ENCODE peak calls at places on chromosomes 13 and 19, in nine cellular contexts. One of them, this sample, is unnamed.

GRCh38 chr19:30711296-30711695 is 339.1 kb downstream of the ZNF536 start:
- DNase-seq in heart right ventricle: no peak
- DNase-seq in keratinocyte: no peak
- DNase-seq in AG04450: no peak
- DNase-seq in neural progenitor cell: peak; percentile 52
- DNase-seq in body of pancreas: no peak
- DNase-seq in mammary epithelial cell: no peak
- DNase-seq in Panc1: no peak
- DNase-seq in psoas muscle: no peak
- DNase-seq in this sample: no peak

GRCh38 chr19:37959665-37960114 is 52.7 kb downstream of the SIPA1L3 start:
- DNase-seq in Panc1: no peak
- DNase-seq in AG04450: no peak
- DNase-seq in neural progenitor cell: no peak
- DNase-seq in psoas muscle: no peak
- DNase-seq in body of pancreas: no peak
- DNase-seq in heart right ventricle: no peak
- DNase-seq in mammary epithelial cell: no peak
- DNase-seq in keratinocyte: no peak
- DNase-seq in this sample: no peak

GRCh38 chr19:7391218-7391670 is 42.5 kb downstream of the ARHGEF18 start:
- DNase-seq in Panc1: peak; percentile 88
- DNase-seq in heart right ventricle: no peak
- DNase-seq in AG04450: no peak
- DNase-seq in neural progenitor cell: no peak
- DNase-seq in keratinocyte: peak; percentile 82
- DNase-seq in mammary epithelial cell: peak; percentile 81
- DNase-seq in body of pancreas: no peak
- DNase-seq in psoas muscle: no peak
- DNase-seq in this sample: peak; percentile 99

GRCh38 chr19:15885167-15885566 is 12.7 kb downstream of the CYP4F2 start:
- DNase-seq in neural progenitor cell: no peak
- DNase-seq in Panc1: no peak
- DNase-seq in AG04450: no peak
- DNase-seq in mammary epithelial cell: no peak
- DNase-seq in heart right ventricle: no peak
- DNase-seq in body of pancreas: no peak
- DNase-seq in psoas muscle: no peak
- DNase-seq in keratinocyte: no peak
- DNase-seq in this sample: no peak

GRCh38 chr19:9808855-9809646 is 9.8 kb downstream of the FBXL12 start:
- DNase-seq in neural progenitor cell: no peak
- DNase-seq in keratinocyte: no peak
- DNase-seq in heart right ventricle: no peak
- DNase-seq in AG04450: no peak
- DNase-seq in Panc1: no peak
- DNase-seq in mammary epithelial cell: no peak
- DNase-seq in body of pancreas: no peak
- DNase-seq in psoas muscle: no peak
- DNase-seq in this sample: no peak

GRCh38 chr19:51692065-51692915 is 840 bp upstream of the SPACA6 start:
- DNase-seq in mammary epithelial cell: no peak
- DNase-seq in keratinocyte: no peak
- DNase-seq in neural progenitor cell: no peak
- DNase-seq in psoas muscle: no peak
- DNase-seq in Panc1: no peak
- DNase-seq in heart right ventricle: no peak
- DNase-seq in body of pancreas: no peak
- DNase-seq in AG04450: no peak
- DNase-seq in this sample: no peak

GRCh38 chr13:27621116-27621365 is 651 bp upstream of the POLR1D start:
- DNase-seq in neural progenitor cell: no peak
- DNase-seq in keratinocyte: no peak
- DNase-seq in heart right ventricle: no peak
- DNase-seq in body of pancreas: no peak
- DNase-seq in psoas muscle: no peak
- DNase-seq in AG04450: no peak
- DNase-seq in mammary epithelial cell: no peak
- DNase-seq in Panc1: no peak
- DNase-seq in this sample: no peak

GRCh38 chr13:95512957-95513356 is 39.6 kb upstream of the CLDN10 start:
- DNase-seq in Panc1: no peak
- DNase-seq in body of pancreas: no peak
- DNase-seq in mammary epithelial cell: peak; percentile 28
- DNase-seq in psoas muscle: no peak
- DNase-seq in AG04450: no peak
- DNase-seq in heart right ventricle: no peak
- DNase-seq in keratinocyte: no peak
- DNase-seq in neural progenitor cell: no peak
- DNase-seq in this sample: peak; percentile 66

GRCh38 chr19:21569497-21569870 is 64.1 kb downstream of the ZNF429 start:
- DNase-seq in mammary epithelial cell: no peak
- DNase-seq in body of pancreas: no peak
- DNase-seq in Panc1: no peak
- DNase-seq in AG04450: no peak
- DNase-seq in heart right ventricle: peak; percentile 74
- DNase-seq in neural progenitor cell: no peak
- DNase-seq in psoas muscle: no peak
- DNase-seq in keratinocyte: no peak
- DNase-seq in this sample: no peak

GRCh38 chr13:60402022-60402421 is 5.0 kb downstream of the TDRD3 start:
- DNase-seq in Panc1: no peak
- DNase-seq in AG04450: no peak
- DNase-seq in keratinocyte: no peak
- DNase-seq in psoas muscle: no peak
- DNase-seq in neural progenitor cell: no peak
- DNase-seq in mammary epithelial cell: peak; percentile 57
- DNase-seq in body of pancreas: no peak
- DNase-seq in heart right ventricle: no peak
- DNase-seq in this sample: peak; percentile 63

GRCh38 chr13:41075034-41075433 is 13.7 kb downstream of the WBP4 start:
- DNase-seq in AG04450: no peak
- DNase-seq in heart right ventricle: no peak
- DNase-seq in neural progenitor cell: peak; percentile 46
- DNase-seq in body of pancreas: peak; percentile 41
- DNase-seq in psoas muscle: no peak
- DNase-seq in keratinocyte: no peak
- DNase-seq in mammary epithelial cell: no peak
- DNase-seq in Panc1: no peak
- DNase-seq in this sample: peak; percentile 31

GRCh38 chr19:4066682-4067395 is at the start of gene ZBTB7A:
- DNase-seq in body of pancreas: peak; percentile 91
- DNase-seq in mammary epithelial cell: peak; percentile 68
- DNase-seq in keratinocyte: no peak
- DNase-seq in heart right ventricle: peak; percentile 84
- DNase-seq in AG04450: no peak
- DNase-seq in psoas muscle: peak; percentile 86
- DNase-seq in neural progenitor cell: peak; percentile 75
- DNase-seq in Panc1: no peak
- DNase-seq in this sample: peak; percentile 55

GRCh38 chr19:6970478-6970877 is 50.8 kb downstream of the MBD3L2B start:
- DNase-seq in keratinocyte: no peak
- DNase-seq in heart right ventricle: no peak
- DNase-seq in neural progenitor cell: no peak
- DNase-seq in Panc1: no peak
- DNase-seq in AG04450: no peak
- DNase-seq in body of pancreas: peak; percentile 19
- DNase-seq in psoas muscle: no peak
- DNase-seq in mammary epithelial cell: no peak
- DNase-seq in this sample: no peak

GRCh38 chr13:101115762-101116161 is 300.5 kb downstream of the NALCN start:
- DNase-seq in body of pancreas: no peak
- DNase-seq in neural progenitor cell: peak; percentile 53
- DNase-seq in Panc1: no peak
- DNase-seq in AG04450: no peak
- DNase-seq in heart right ventricle: no peak
- DNase-seq in keratinocyte: no peak
- DNase-seq in mammary epithelial cell: peak; percentile 12
- DNase-seq in psoas muscle: no peak
- DNase-seq in this sample: peak; percentile 3

GRCh38 chr19:17946965-17947784 is 14.4 kb downstream of the CCDC124 start:
- DNase-seq in psoas muscle: peak; percentile 27
- DNase-seq in neural progenitor cell: no peak
- DNase-seq in AG04450: no peak
- DNase-seq in Panc1: no peak
- DNase-seq in keratinocyte: no peak
- DNase-seq in body of pancreas: peak; percentile 18
- DNase-seq in mammary epithelial cell: no peak
- DNase-seq in heart right ventricle: no peak
- DNase-seq in this sample: no peak

GRCh38 chr13:48184260-48184659 is 48.7 kb upstream of the ITM2B start:
- DNase-seq in AG04450: no peak
- DNase-seq in body of pancreas: no peak
- DNase-seq in mammary epithelial cell: no peak
- DNase-seq in neural progenitor cell: no peak
- DNase-seq in heart right ventricle: no peak
- DNase-seq in psoas muscle: no peak
- DNase-seq in Panc1: no peak
- DNase-seq in keratinocyte: no peak
- DNase-seq in this sample: no peak

DNA sequence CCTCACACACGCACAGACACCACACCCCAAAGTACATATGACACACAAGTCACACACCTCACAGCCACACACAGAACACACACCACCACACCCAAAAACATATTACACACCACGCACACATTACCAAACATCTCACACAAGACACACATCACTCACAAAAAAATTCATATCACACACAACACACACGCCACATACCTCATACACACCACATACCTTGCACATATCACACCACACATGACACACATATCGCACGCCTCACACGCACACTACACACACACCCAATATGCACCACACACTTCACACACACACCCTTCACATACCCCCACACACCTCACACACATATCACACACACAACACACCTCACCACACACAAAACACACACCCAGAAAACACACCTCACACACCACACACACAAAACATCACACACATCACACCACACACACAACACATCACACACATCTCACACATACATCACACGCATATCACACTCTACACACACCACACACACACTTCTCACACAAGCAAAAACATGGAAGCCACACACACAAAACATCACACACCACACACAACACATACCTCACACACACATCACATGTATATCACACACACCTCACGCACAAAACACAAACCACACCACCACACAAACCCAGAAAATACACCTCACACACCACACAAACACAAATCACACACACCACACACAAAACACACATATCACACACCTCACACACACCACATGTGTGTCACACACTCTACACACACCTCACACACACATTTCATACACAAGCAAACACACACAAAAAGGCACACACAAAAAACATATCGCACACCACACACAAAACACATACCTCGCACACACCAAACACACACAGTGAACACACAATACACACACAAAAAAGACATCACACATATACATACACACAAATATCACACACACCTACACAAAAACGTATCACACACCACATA is 132.1 kb downstream of the CRYL1 start:
- DNase-seq in neural progenitor cell: no peak
- DNase-seq in AG04450: no peak
- DNase-seq in mammary epithelial cell: no peak
- DNase-seq in Panc1: no peak
- DNase-seq in body of pancreas: no peak
- DNase-seq in psoas muscle: no peak
- DNase-seq in keratinocyte: no peak
- DNase-seq in heart right ventricle: no peak
- DNase-seq in this sample: no peak
- H3K27me3 ChIP-seq in neural progenitor cell: no peaks in the 10 kb centered on the region
- H3K27me3 ChIP-seq in AG04450: peaks cover 11% of the 10 kb centered on the region
- H3K27me3 ChIP-seq in mammary epithelial cell: no peaks in the 10 kb centered on the region
- H3K27me3 ChIP-seq in Panc1: no peaks in the 10 kb centered on the region
- H3K27me3 ChIP-seq in body of pancreas: no peaks in the 10 kb centered on the region
- H3K27me3 ChIP-seq in psoas muscle: no peaks in the 10 kb centered on the region
- H3K27me3 ChIP-seq in keratinocyte: no peaks in the 10 kb centered on the region
- H3K27me3 ChIP-seq in heart right ventricle: no peaks in the 10 kb centered on the region
- H3K27me3 ChIP-seq in this sample: no peaks in the 10 kb centered on the region

DNA sequence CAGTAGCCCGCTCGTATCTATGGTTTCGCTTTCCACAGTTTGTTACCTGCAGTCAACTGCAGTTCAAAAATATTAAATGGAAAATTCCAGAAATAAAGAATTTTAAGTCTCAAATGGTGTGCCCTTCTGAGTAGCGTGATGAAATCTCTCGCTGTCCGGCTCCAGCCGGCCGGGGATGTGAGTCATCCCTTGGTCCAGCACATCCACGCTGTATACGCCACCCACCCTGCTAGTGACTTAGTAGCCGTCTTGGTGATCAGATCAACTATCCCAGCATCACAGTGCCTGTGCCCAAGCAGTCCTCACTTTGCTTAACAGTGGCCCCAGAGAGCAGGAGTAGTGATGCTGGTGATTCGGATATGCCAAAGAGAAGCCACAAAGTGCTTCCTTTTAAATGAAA is 40.0 kb downstream of the ZNF331 start:
- DNase-seq in psoas muscle: no peak
- DNase-seq in heart right ventricle: no peak
- DNase-seq in mammary epithelial cell: no peak
- DNase-seq in Panc1: no peak
- DNase-seq in keratinocyte: no peak
- DNase-seq in body of pancreas: no peak
- DNase-seq in AG04450: no peak
- DNase-seq in neural progenitor cell: no peak
- DNase-seq in this sample: no peak
- H3K4me3 ChIP-seq in psoas muscle: no peak overlapping the region
- H3K4me3 ChIP-seq in heart right ventricle: no peak overlapping the region
- H3K4me3 ChIP-seq in mammary epithelial cell: no peak overlapping the region
- H3K4me3 ChIP-seq in Panc1: no peak overlapping the region
- H3K4me3 ChIP-seq in keratinocyte: no peak overlapping the region
- H3K4me3 ChIP-seq in body of pancreas: no peak overlapping the region
- H3K4me3 ChIP-seq in AG04450: no peak overlapping the region
- H3K4me3 ChIP-seq in neural progenitor cell: no peak overlapping the region
- H3K4me3 ChIP-seq in this sample: no peak overlapping the region

DNA sequence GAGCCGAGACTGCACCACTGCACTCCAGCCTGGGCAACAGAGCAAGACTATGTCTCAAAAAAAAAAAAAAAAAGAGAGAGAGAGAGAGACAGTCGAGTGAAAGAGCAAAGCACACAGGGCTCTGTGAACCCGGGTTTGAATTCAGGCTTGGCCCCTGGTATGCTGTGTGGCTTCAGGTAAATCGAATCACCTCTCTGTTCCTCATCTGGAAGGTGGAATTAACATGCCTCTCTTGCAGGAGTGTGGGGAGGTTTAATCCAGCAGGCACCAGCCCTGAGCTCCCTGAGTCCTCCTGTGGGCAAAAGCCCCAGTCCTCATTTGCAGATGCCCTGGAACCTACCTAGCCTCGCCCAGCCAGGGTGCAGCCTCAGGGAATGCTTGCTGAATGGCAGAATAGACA is 4.7 kb upstream of the ZNRF4 start:
- DNase-seq in mammary epithelial cell: no peak
- DNase-seq in body of pancreas: no peak
- DNase-seq in neural progenitor cell: no peak
- DNase-seq in psoas muscle: no peak
- DNase-seq in AG04450: no peak
- DNase-seq in Panc1: no peak
- DNase-seq in heart right ventricle: no peak
- DNase-seq in keratinocyte: no peak
- DNase-seq in this sample: no peak
- TF ChIP-seq CTCF in mammary epithelial cell: no peak
- TF ChIP-seq CTCF in body of pancreas: no peak
- TF ChIP-seq CTCF in neural progenitor cell: no peak
- TF ChIP-seq CTCF in psoas muscle: no peak
- TF ChIP-seq CTCF in AG04450: no peak
- TF ChIP-seq CTCF in Panc1: no peak
- TF ChIP-seq CTCF in heart right ventricle: no peak
- TF ChIP-seq CTCF in keratinocyte: no peak
- TF ChIP-seq CTCF in this sample: no peak

GRCh38 chr19:8577741-8578140 is 499 bp upstream of the MYO1F start:
- DNase-seq in heart right ventricle: no peak
- DNase-seq in Panc1: no peak
- DNase-seq in keratinocyte: no peak
- DNase-seq in neural progenitor cell: no peak
- DNase-seq in body of pancreas: no peak
- DNase-seq in psoas muscle: no peak
- DNase-seq in AG04450: no peak
- DNase-seq in mammary epithelial cell: no peak
- DNase-seq in this sample: no peak
- H3K27me3 ChIP-seq in heart right ventricle: no peaks in the 10 kb centered on the region
- H3K27me3 ChIP-seq in Panc1: no peaks in the 10 kb centered on the region
- H3K27me3 ChIP-seq in keratinocyte: no peaks in the 10 kb centered on the region
- H3K27me3 ChIP-seq in neural progenitor cell: peaks cover 13% of the 10 kb centered on the region
- H3K27me3 ChIP-seq in body of pancreas: peaks cover 8% of the 10 kb centered on the region
- H3K27me3 ChIP-seq in psoas muscle: peaks cover 6% of the 10 kb centered on the region
- H3K27me3 ChIP-seq in AG04450: peaks cover 4% of the 10 kb centered on the region
- H3K27me3 ChIP-seq in mammary epithelial cell: no peaks in the 10 kb centered on the region
- H3K27me3 ChIP-seq in this sample: no peaks in the 10 kb centered on the region